ENCODE peak calls at places on chromosomes 6 and 20, in eight cellular contexts. Q is heart right ventricle; S is mucosa of descending colon; Y is CD4-positive, alpha-beta memory T cell; U is SW480; D is breast epithelium; P is brain microvascular endothelial cell; X is CD8-positive, alpha-beta memory T cell. F is an unnamed sample.

GRCh38 chr20:51528263-51529026 is 14.1 kb downstream of the NFATC2 start:
- DNase-seq in Q (no peak), S (no peak), Y (peak; percentile 56), U (no peak), D (no peak), P (no peak), X (peak; percentile 34), F (no peak)

GRCh38 chr6:54232703-54233102 is 75.5 kb upstream of the TINAG start:
- DNase-seq in Q (no peak), S (no peak), Y (no peak), U (no peak), D (no peak), P (no peak), X (no peak), F (no peak)

GRCh38 chr6:108106261-108106660 is 31.7 kb upstream of the OSTM1 start:
- DNase-seq in Q (no peak), S (no peak), Y (no peak), U (no peak), D (no peak), P (no peak), X (no peak), F (no peak)

GRCh38 chr6:77587963-77588362 is 64.9 kb upstream of the MEI4 start:
- DNase-seq in Q (no peak), S (no peak), Y (no peak), U (no peak), D (no peak), P (no peak), X (no peak), F (no peak)

GRCh38 chr20:13865825-13866351 is 81.1 kb downstream of the NDUFAF5 start:
- DNase-seq in Q (no peak), S (no peak), Y (no peak), U (no peak), D (no peak), P (no peak), X (no peak), F (no peak)

GRCh38 chr20:1302578-1303541 is 26.1 kb downstream of the SDCBP2 start:
- DNase-seq in Q (no peak), S (no peak), Y (peak; percentile 15), U (peak; percentile 65), D (no peak), P (peak; percentile 22), X (no peak), F (no peak)

GRCh38 chr6:4091926-4092325 is 13.0 kb upstream of the FAM217A start:
- DNase-seq in Q (no peak), S (no peak), Y (no peak), U (no peak), D (no peak), P (no peak), X (no peak), F (no peak)

GRCh38 chr6:52990342-52990741 is 4.7 kb downstream of the GSTA4 start:
- DNase-seq in Q (no peak), S (peak; percentile 54), Y (no peak), U (peak; percentile 19), D (no peak), P (no peak), X (no peak), F (no peak)

GRCh38 chr20:32707691-32708581 is 34.2 kb upstream of the C20orf203 start:
- DNase-seq in Q (no peak), S (no peak), Y (no peak), U (no peak), D (no peak), P (no peak), X (no peak), F (no peak)

GRCh38 chr6:108558372-108559096 is 2.2 kb upstream of the FOXO3 start:
- DNase-seq in Q (peak; percentile 98), S (peak; percentile 99), Y (peak; percentile 98), U (peak; percentile 96), D (peak; percentile 99), P (peak; percentile 99), X (peak; percentile 96), F (peak; percentile 95)

GRCh38 chr20:32510601-32511357 is 74.4 kb downstream of the NOL4L start:
- DNase-seq in Q (no peak), S (peak; percentile 33), Y (no peak), U (peak; percentile 46), D (no peak), P (peak; percentile 4), X (no peak), F (no peak)

GRCh38 chr6:133286765-133287164 is 45.6 kb downstream of the EYA4 start:
- DNase-seq in Q (no peak), S (no peak), Y (no peak), U (no peak), D (no peak), P (peak; percentile 43), X (no peak), F (no peak)

GRCh38 chr6:16481680-16482079 is 243.3 kb downstream of the GMPR start:
- DNase-seq in Q (no peak), S (no peak), Y (peak; percentile 92), U (no peak), D (no peak), P (no peak), X (peak; percentile 43), F (peak; percentile 43)

GRCh38 chr6:156197513-156197912 is 579.7 kb upstream of the ARID1B start:
- DNase-seq in Q (no peak), S (no peak), Y (peak; percentile 23), U (no peak), D (no peak), P (no peak), X (no peak), F (no peak)

GRCh38 chr20:24165336-24166126 is 177.0 kb upstream of the GGTLC1 start:
- DNase-seq in Q (no peak), S (no peak), Y (no peak), U (no peak), D (no peak), P (no peak), X (no peak), F (no peak)

GRCh38 chr6:158047120-158047518 is 65.5 kb downstream of the SYNJ2 start:
- DNase-seq in Q (no peak), S (peak; percentile 44), Y (no peak), U (no peak), D (no peak), P (peak; percentile 57), X (no peak), F (no peak)

GRCh38 chr6:12113190-12113578 is 101.1 kb downstream of the HIVEP1 start:
- DNase-seq in Q (no peak), S (no peak), Y (no peak), U (no peak), D (no peak), P (peak; percentile 91), X (no peak), F (no peak)

GRCh38 chr6:96742702-96743101 is 94.6 kb downstream of the GPR63 start:
- DNase-seq in Q (no peak), S (no peak), Y (no peak), U (no peak), D (no peak), P (no peak), X (no peak), F (no peak)

GRCh38 chr20:19968488-19969073 is 48.6 kb upstream of the NAA20 start:
- DNase-seq in Q (no peak), S (no peak), Y (peak; percentile 58), U (peak; percentile 99), D (no peak), P (no peak), X (no peak), F (no peak)